ENCODE peak calls at places on chromosomes 4 and X, in nine cellular contexts. Q is right atrium auricular region; F is pancreas; M is CD8-positive, alpha-beta T cell; U is PC-3; S is A673; J is HL-60; Y is ovary; E is adrenal gland. N is an unnamed sample.

GRCh38 chrX:54357414-54358377 is at the start of gene WNK3:
- DNase-seq in F (peak; percentile 67), U (peak; percentile 41), Y (peak; percentile 88), S (peak; percentile 92), M (no peak), E (peak; percentile 83), Q (peak; percentile 74), J (no peak), N (peak; percentile 79)

GRCh38 chr4:138275216-138275615 is 33.1 kb upstream of the SLC7A11 start:
- DNase-seq in S (no peak), U (no peak), M (no peak), J (no peak), E (no peak), Q (no peak), F (no peak), Y (no peak), N (no peak)

GRCh38 chr4:168978001-168978700 is 31.9 kb downstream of the CBR4 start:
- DNase-seq in U (peak; percentile 14), Q (no peak), M (no peak), F (no peak), J (no peak), Y (no peak), S (no peak), E (no peak), N (no peak)

GRCh38 chr4:78665216-78665615 is 110.9 kb upstream of the BMP2K start:
- DNase-seq in E (no peak), S (no peak), M (no peak), Q (no peak), U (no peak), J (no peak), F (no peak), Y (no peak), N (no peak)

GRCh38 chrX:94831364-94831763 is 1157.4 kb downstream of the FAM133A start:
- DNase-seq in Y (no peak), F (no peak), S (peak; percentile 25), J (no peak), M (no peak), E (no peak), Q (no peak), U (peak; percentile 35), N (no peak)

GRCh38 chrX:134836497-134836968 is 154.3 kb upstream of the SMIM10 start:
- DNase-seq in M (no peak), F (no peak), J (no peak), E (no peak), U (peak; percentile 33), S (peak; percentile 71), Q (no peak), Y (no peak), N (no peak)

GRCh38 chr4:1793496-1793840 is 375 bp downstream of the FGFR3 start:
- DNase-seq in Y (no peak), J (no peak), E (peak; percentile 41), S (peak; percentile 65), Q (no peak), F (peak; percentile 65), U (peak; percentile 12), M (no peak), N (peak; percentile 51)

GRCh38 chr4:119034276-119035008 is 101.2 kb upstream of the MYOZ2 start:
- DNase-seq in F (no peak), J (no peak), M (no peak), E (no peak), S (no peak), U (no peak), Q (no peak), Y (no peak), N (no peak)

GRCh38 chr4:72418458-72418857 is 150.6 kb downstream of the ADAMTS3 start:
- DNase-seq in Y (peak; percentile 21), S (peak; percentile 86), E (peak; percentile 71), Q (no peak), F (no peak), J (no peak), U (peak; percentile 90), M (no peak), N (peak; percentile 36)

GRCh38 chr4:164615964-164616363 is 138.0 kb upstream of the SMIM31 start:
- DNase-seq in E (no peak), U (peak; percentile 10), M (no peak), Y (no peak), S (no peak), J (no peak), F (no peak), Q (no peak), N (no peak)

GRCh38 chr4:111064342-111064993 is 441.6 kb upstream of the PITX2 start:
- DNase-seq in J (no peak), Q (no peak), Y (no peak), U (peak; percentile 41), F (no peak), M (no peak), E (no peak), S (no peak), N (no peak)

GRCh38 chrX:43644124-43644701 is 11.9 kb upstream of the MAOA start:
- DNase-seq in M (no peak), J (no peak), E (no peak), Y (no peak), Q (no peak), U (peak; percentile 75), S (peak; percentile 34), F (no peak), N (no peak)

GRCh38 chr4:6594826-6595355 is 19.9 kb downstream of the MAN2B2 start:
- DNase-seq in J (no peak), U (peak; percentile 25), M (no peak), F (no peak), E (no peak), Y (no peak), Q (no peak), S (no peak), N (no peak)

GRCh38 chr4:162645381-162645780 is 481.6 kb upstream of the FSTL5 start:
- DNase-seq in J (no peak), Y (no peak), M (no peak), Q (no peak), U (no peak), F (no peak), E (no peak), S (no peak), N (no peak)

GRCh38 chr4:94452476-94453300 is 946 bp downstream of the PDLIM5 start:
- DNase-seq in Q (peak; percentile 92), S (peak; percentile 44), U (peak; percentile 78), J (no peak), M (no peak), E (peak; percentile 82), Y (peak; percentile 77), F (peak; percentile 80), N (peak; percentile 77)

GRCh38 chrX:7362111-7362510 is 214.2 kb upstream of the PUDP start:
- DNase-seq in U (no peak), F (no peak), S (no peak), Q (no peak), M (no peak), E (no peak), Y (no peak), J (no peak), N (no peak)

GRCh38 chr4:85302756-85303155 is 172.2 kb upstream of the ARHGAP24 start:
- DNase-seq in Y (no peak), J (no peak), U (no peak), F (no peak), M (no peak), Q (no peak), S (no peak), E (no peak), N (no peak)

GRCh38 chr4:168451331-168451730 is 29.0 kb downstream of the DDX60L start:
- DNase-seq in S (no peak), M (no peak), E (no peak), J (no peak), F (no peak), Y (no peak), U (no peak), Q (no peak), N (no peak)

GRCh38 chrX:134602410-134602809 is 55.9 kb downstream of the PLAC1 start:
- DNase-seq in U (no peak), F (no peak), Q (no peak), S (no peak), E (no peak), J (no peak), Y (no peak), M (no peak), N (no peak)

DNA sequence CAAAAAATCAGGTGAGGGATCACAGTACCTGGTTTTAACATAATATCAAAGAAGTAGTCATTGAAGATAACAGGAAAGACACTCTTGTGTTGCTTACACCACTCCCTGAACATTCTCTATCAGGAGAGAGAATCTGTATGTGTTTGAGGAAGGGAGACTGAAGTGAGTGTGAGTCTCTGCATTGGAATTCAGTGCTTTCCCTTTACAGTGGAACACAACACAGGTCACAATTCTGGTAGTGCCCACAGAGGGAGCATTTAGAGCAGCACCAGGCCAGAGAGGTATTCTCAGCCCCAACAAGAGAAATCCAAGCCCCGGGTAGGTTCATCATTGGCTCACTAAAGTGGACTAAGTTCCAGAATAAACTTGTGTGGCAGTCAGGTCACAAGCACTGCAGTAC is 64.7 kb upstream of the UBQLN2 start:
- DNase-seq in J (no peak), F (no peak), M (no peak), Q (no peak), U (peak; percentile 65), S (no peak), E (no peak), Y (no peak), N (no peak)
- H3K27ac ChIP-seq in J (no peak overlapping the region), F (no peak overlapping the region), M (no peak overlapping the region), Q (no peak overlapping the region), U (peak overlapping the region; percentile 91), S (no peak overlapping the region), E (no peak overlapping the region), Y (no peak overlapping the region), N (no peak overlapping the region)

GRCh38 chr4:139599594-139600374 is 43.8 kb upstream of the SETD7 start:
- DNase-seq in S (no peak), Q (no peak), Y (no peak), E (no peak), M (no peak), U (peak; percentile 88), F (no peak), J (no peak), N (no peak)
- H3K27ac ChIP-seq in S (no peak overlapping the region), Q (no peak overlapping the region), Y (no peak overlapping the region), E (no peak overlapping the region), M (no peak overlapping the region), U (peak overlapping the region; percentile 81), F (no peak overlapping the region), J (no peak overlapping the region), N (no peak overlapping the region)

GRCh38 chrX:50818986-50819385 is 5.0 kb upstream of the SHROOM4 start:
- DNase-seq in Y (no peak), Q (no peak), M (no peak), U (no peak), E (no peak), J (no peak), S (no peak), F (no peak), N (no peak)

GRCh38 chrX:50813843-50814661 is at the start of gene SHROOM4:
- DNase-seq in F (peak; percentile 22), M (no peak), E (peak; percentile 48), Y (peak; percentile 25), U (no peak), Q (peak; percentile 59), S (peak; percentile 81), J (no peak), N (peak; percentile 35)

GRCh38 chrX:50812995-50813842 is 775 bp downstream of the SHROOM4 start:
- DNase-seq in S (peak; percentile 48), Y (peak; percentile 9), J (no peak), F (peak; percentile 44), Q (peak; percentile 58), E (peak; percentile 24), U (peak; percentile 5), M (no peak), N (peak; percentile 40)

GRCh38 chrX:50814701-50815476 is 895 bp upstream of the SHROOM4 start:
- DNase-seq in E (no peak), Q (no peak), F (no peak), S (no peak), J (no peak), Y (peak; percentile 6), M (no peak), U (peak; percentile 7), N (no peak)
- H3K27ac ChIP-seq in E (no peak overlapping the region), Q (peak overlapping the region; percentile 58), F (no peak overlapping the region), S (no peak overlapping the region), J (no peak overlapping the region), Y (no peak overlapping the region), M (no peak overlapping the region), U (no peak overlapping the region), N (no peak overlapping the region)

GRCh38 chr4:40246938-40247337 is 50.1 kb downstream of the RHOH start:
- DNase-seq in S (no peak), M (no peak), U (no peak), Y (no peak), E (no peak), F (no peak), J (no peak), Q (no peak), N (no peak)
- H3K27ac ChIP-seq in S (no peak overlapping the region), M (peak overlapping the region; percentile 52), U (no peak overlapping the region), Y (no peak overlapping the region), E (no peak overlapping the region), F (no peak overlapping the region), J (peak overlapping the region; percentile 8), Q (no peak overlapping the region), N (no peak overlapping the region)

N was measured in thyroid gland.